ENCODE peak calls at places on chromosomes 3 and 15, in six cellular contexts. O is GM23248, J is fibroblast of lung, H is breast epithelium, Q is ascending aorta, M is upper lobe of right lung. Z is an unnamed sample.

GRCh38 chr3:48598323-48599076 is 3.4 kb upstream of the COL7A1 start:
- DNase-seq in M (no peak), Q (peak; percentile 69), J (peak; percentile 96), H (peak; percentile 63), O (peak; percentile 96), Z (peak; percentile 82)

GRCh38 chr3:44326035-44326434 is 12.5 kb upstream of the TCAIM start:
- DNase-seq in J (peak; percentile 59), H (no peak), Q (no peak), M (no peak), O (peak; percentile 57), Z (no peak)

GRCh38 chr3:88044411-88044810 is 14.4 kb downstream of the CGGBP1 start:
- DNase-seq in M (no peak), H (no peak), O (no peak), J (no peak), Q (no peak), Z (no peak)

GRCh38 chr3:149790698-149791097 is 1.7 kb downstream of the ANKUB1 start:
- DNase-seq in H (no peak), Q (no peak), O (no peak), M (no peak), J (no peak), Z (no peak)

GRCh38 chr3:17972889-17973558 is 230.6 kb upstream of the TBC1D5 start:
- DNase-seq in J (no peak), Q (no peak), O (no peak), H (no peak), M (no peak), Z (no peak)

GRCh38 chr15:67033521-67033920 is 31.9 kb upstream of the SMAD3 start:
- DNase-seq in H (no peak), J (no peak), O (no peak), M (no peak), Q (no peak), Z (no peak)

GRCh38 chr3:146037697-146038096 is 123.3 kb downstream of the PLOD2 start:
- DNase-seq in O (peak; percentile 43), J (peak; percentile 15), M (no peak), H (no peak), Q (no peak), Z (no peak)

GRCh38 chr3:126449621-126450051 is 26.1 kb downstream of the ZXDC start:
- DNase-seq in O (no peak), J (no peak), H (no peak), Q (no peak), M (peak; percentile 44), Z (no peak)

GRCh38 chr3:170494766-170495165 is 76.1 kb downstream of the CLDN11 start:
- DNase-seq in M (no peak), H (no peak), J (peak; percentile 41), O (peak; percentile 24), Q (no peak), Z (no peak)

GRCh38 chr15:60798821-60799220 is 319.9 kb upstream of the ICE2 start:
- DNase-seq in M (no peak), H (no peak), J (peak; percentile 59), O (peak; percentile 96), Q (no peak), Z (peak; percentile 42)

GRCh38 chr15:79593119-79593869 is 161.2 kb downstream of the MINAR1 start:
- DNase-seq in Q (no peak), O (peak; percentile 44), J (peak; percentile 5), H (no peak), M (no peak), Z (no peak)

GRCh38 chr15:71790081-71790480 is 20.3 kb upstream of the NR2E3 start:
- DNase-seq in O (peak; percentile 43), J (no peak), M (peak; percentile 45), H (no peak), Q (no peak), Z (no peak)

GRCh38 chr15:71648095-71648494 is 162.3 kb upstream of the NR2E3 start:
- DNase-seq in O (no peak), J (no peak), H (no peak), Q (no peak), M (no peak), Z (no peak)

GRCh38 chr15:86193716-86194408 is 114.2 kb downstream of the AGBL1 start:
- DNase-seq in M (no peak), O (no peak), J (no peak), Q (no peak), H (no peak), Z (no peak)

GRCh38 chr3:123791898-123792297 is 92.2 kb downstream of the MYLK start:
- DNase-seq in J (peak; percentile 61), H (no peak), Q (no peak), O (peak; percentile 51), M (no peak), Z (no peak)

GRCh38 chr3:2303567-2303966 is 204.9 kb downstream of the CNTN4 start:
- DNase-seq in M (no peak), O (peak; percentile 3), H (no peak), Q (no peak), J (peak; percentile 1), Z (no peak)

DNA sequence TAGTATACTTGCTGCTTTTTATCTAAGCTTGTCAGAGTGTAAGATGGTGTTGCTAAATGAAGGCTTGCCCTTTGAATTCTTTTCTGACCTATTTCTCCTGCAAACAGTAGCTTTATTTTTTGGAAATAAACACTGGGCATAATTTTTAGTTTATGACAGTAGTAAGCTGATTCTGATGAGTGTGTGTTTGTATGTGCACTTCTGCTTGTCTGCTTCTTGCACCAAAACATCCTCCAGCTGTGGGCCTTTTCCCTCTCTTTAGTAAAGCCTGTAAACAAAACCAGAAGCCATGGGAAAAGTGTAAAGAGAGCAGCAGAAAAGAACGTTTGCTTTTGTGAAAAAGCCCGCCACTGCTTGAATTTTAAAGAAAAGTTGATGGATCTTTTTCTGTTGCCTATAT is 136.4 kb upstream of the IL12A start:
- DNase-seq in O (no peak), J (peak; percentile 83), Q (no peak), M (no peak), H (no peak), Z (no peak)
- H3K4me3 ChIP-seq in O (peak overlapping the region; percentile 51), J (peak overlapping the region; percentile 23), Q (no peak overlapping the region), M (peak overlapping the region; percentile 22), H (no peak overlapping the region), Z (no peak overlapping the region)

DNA sequence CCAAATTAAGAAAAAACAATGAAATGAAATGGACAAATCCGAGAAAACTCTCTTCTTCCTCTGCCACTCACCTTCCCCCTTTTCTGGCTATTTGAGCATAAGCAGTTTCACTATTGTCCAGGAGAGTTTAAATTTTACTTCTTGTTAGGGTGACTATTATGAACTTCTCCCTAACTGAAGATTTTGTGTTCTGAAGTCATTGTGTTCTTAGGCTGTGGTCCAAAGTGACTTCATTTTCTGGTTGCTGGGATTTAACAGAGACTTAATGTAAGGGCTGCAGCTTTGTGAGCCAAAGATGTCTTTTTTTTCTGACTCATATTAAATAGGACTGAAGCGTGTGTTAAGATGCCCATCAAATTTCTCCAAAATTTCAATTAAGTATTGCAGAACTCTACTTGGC is 46.5 kb upstream of the FSTL1 start:
- DNase-seq in H (no peak), M (no peak), J (peak; percentile 96), O (peak; percentile 93), Q (no peak), Z (peak; percentile 89)
- H3K4me3 ChIP-seq in H (no peak overlapping the region), M (no peak overlapping the region), J (peak overlapping the region; percentile 26), O (peak overlapping the region; percentile 59), Q (no peak overlapping the region), Z (peak overlapping the region; percentile 10)

GRCh38 chr3:64971584-64971983 is 283.8 kb upstream of the ADAMTS9 start:
- DNase-seq in H (no peak), J (no peak), Q (no peak), O (no peak), M (no peak), Z (no peak)
- H3K4me3 ChIP-seq in H (no peak overlapping the region), J (no peak overlapping the region), Q (no peak overlapping the region), O (no peak overlapping the region), M (no peak overlapping the region), Z (no peak overlapping the region)

DNA sequence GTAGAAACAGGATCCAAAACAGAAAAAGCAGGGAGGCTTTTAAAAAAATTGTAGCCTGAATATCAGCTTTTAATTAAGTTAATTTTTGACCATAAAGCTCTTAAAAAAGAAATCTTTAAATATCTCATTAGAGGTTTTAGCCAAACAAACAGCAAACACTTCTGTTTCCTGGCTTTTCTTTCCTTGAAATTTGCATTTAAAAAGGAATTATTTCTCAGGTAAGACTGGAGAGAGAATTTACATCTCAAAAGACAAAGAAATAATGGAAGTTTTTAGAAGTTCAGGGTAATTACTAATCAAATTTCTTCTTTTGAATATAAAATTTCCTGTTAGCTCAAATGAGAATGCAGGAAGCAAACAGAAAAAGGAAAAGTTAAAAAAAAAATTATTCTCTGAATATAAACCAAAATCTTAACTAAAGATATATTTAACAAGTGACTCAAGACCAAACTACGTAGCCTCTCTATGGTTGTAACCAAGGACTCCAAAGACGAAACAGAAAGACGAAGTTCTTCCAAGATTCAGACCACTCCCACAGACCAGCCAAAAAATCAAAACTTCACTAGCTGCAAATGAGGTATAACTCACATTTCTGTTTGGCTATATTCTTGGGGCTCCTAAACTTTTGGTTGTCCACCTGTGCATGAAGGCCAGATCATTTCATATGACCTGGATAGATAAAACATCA is 846.6 kb upstream of the ALCAM start:
- DNase-seq in O (no peak), M (no peak), J (no peak), Q (no peak), H (no peak), Z (no peak)
- H3K4me3 ChIP-seq in O (no peak overlapping the region), M (no peak overlapping the region), J (no peak overlapping the region), Q (no peak overlapping the region), H (no peak overlapping the region), Z (no peak overlapping the region)

DNA sequence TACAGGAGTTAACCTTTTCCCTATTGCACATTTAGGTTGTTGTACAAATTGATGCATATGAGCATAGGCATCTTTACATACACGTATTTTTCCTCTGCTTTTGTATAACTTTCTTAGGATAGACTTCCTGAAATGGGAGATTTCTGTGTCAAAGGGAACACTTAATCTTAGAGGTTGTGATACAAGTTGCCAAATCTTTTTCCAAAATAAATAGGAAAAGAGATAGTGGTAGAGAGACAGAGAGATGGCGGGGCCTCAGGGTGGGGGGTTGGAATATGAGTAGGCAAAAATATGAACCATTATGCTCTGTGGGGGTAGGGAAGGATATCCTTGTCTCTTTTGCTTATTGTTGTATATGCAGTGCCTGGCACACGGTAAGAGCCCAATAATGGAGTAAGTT is 70.7 kb upstream of the UBE2E1 start:
- DNase-seq in H (no peak), Q (no peak), O (no peak), M (no peak), J (peak; percentile 51), Z (no peak)
- H3K4me3 ChIP-seq in H (no peak overlapping the region), Q (no peak overlapping the region), O (no peak overlapping the region), M (no peak overlapping the region), J (no peak overlapping the region), Z (no peak overlapping the region)

GRCh38 chr3:107740992-107741896 is 218.5 kb downstream of the BBX start:
- DNase-seq in H (no peak), M (no peak), J (peak; percentile 63), O (peak; percentile 55), Q (no peak), Z (no peak)

GRCh38 chr3:107745354-107745753 is 222.6 kb downstream of the BBX start:
- DNase-seq in Q (no peak), H (no peak), J (no peak), M (no peak), O (no peak), Z (no peak)
- H3K4me3 ChIP-seq in Q (no peak overlapping the region), H (no peak overlapping the region), J (no peak overlapping the region), M (no peak overlapping the region), O (no peak overlapping the region), Z (no peak overlapping the region)